ENCODE peak calls at places on chromosome X, in nine cellular contexts. One of them, this sample, is unnamed.

GRCh38 chrX:101685923-101686322 is 26.3 kb upstream of the ARMCX2 start:
- DNase-seq in CD4-positive, alpha-beta T cell: no peak
- DNase-seq in esophagus squamous epithelium: no peak
- DNase-seq in tibial nerve: no peak
- DNase-seq in left ventricle myocardium inferior: no peak
- DNase-seq in adrenal gland: no peak
- DNase-seq in breast epithelium: no peak
- DNase-seq in heart right ventricle: no peak
- DNase-seq in A673: no peak
- DNase-seq in this sample: no peak

GRCh38 chrX:46837543-46838481 is 969 bp downstream of the RP2 start:
- DNase-seq in A673: no peak
- DNase-seq in left ventricle myocardium inferior: no peak
- DNase-seq in CD4-positive, alpha-beta T cell: no peak
- DNase-seq in adrenal gland: no peak
- DNase-seq in esophagus squamous epithelium: no peak
- DNase-seq in breast epithelium: no peak
- DNase-seq in tibial nerve: no peak
- DNase-seq in heart right ventricle: no peak
- DNase-seq in this sample: no peak

GRCh38 chrX:70427360-70427759 is 4.2 kb downstream of the GDPD2 start:
- DNase-seq in esophagus squamous epithelium: no peak
- DNase-seq in A673: no peak
- DNase-seq in left ventricle myocardium inferior: no peak
- DNase-seq in breast epithelium: no peak
- DNase-seq in heart right ventricle: no peak
- DNase-seq in tibial nerve: no peak
- DNase-seq in CD4-positive, alpha-beta T cell: no peak
- DNase-seq in adrenal gland: no peak
- DNase-seq in this sample: no peak

GRCh38 chrX:107978707-107979307 is 3.4 kb downstream of the TEX13B start:
- DNase-seq in CD4-positive, alpha-beta T cell: no peak
- DNase-seq in A673: peak; percentile 37
- DNase-seq in left ventricle myocardium inferior: no peak
- DNase-seq in adrenal gland: no peak
- DNase-seq in tibial nerve: no peak
- DNase-seq in breast epithelium: no peak
- DNase-seq in esophagus squamous epithelium: no peak
- DNase-seq in heart right ventricle: no peak
- DNase-seq in this sample: no peak

GRCh38 chrX:66255359-66255967 is 91.4 kb downstream of the HEPH start:
- DNase-seq in CD4-positive, alpha-beta T cell: no peak
- DNase-seq in adrenal gland: no peak
- DNase-seq in tibial nerve: no peak
- DNase-seq in esophagus squamous epithelium: no peak
- DNase-seq in breast epithelium: no peak
- DNase-seq in A673: no peak
- DNase-seq in heart right ventricle: no peak
- DNase-seq in left ventricle myocardium inferior: no peak
- DNase-seq in this sample: no peak

GRCh38 chrX:72274526-72274925 is 2.5 kb downstream of the RPS4X start:
- DNase-seq in CD4-positive, alpha-beta T cell: no peak
- DNase-seq in tibial nerve: no peak
- DNase-seq in adrenal gland: no peak
- DNase-seq in breast epithelium: no peak
- DNase-seq in A673: no peak
- DNase-seq in left ventricle myocardium inferior: no peak
- DNase-seq in heart right ventricle: no peak
- DNase-seq in esophagus squamous epithelium: no peak
- DNase-seq in this sample: no peak

GRCh38 chrX:136747003-136747986 is 33.4 kb downstream of the ARHGEF6 start:
- DNase-seq in adrenal gland: no peak
- DNase-seq in tibial nerve: no peak
- DNase-seq in A673: no peak
- DNase-seq in CD4-positive, alpha-beta T cell: no peak
- DNase-seq in breast epithelium: no peak
- DNase-seq in left ventricle myocardium inferior: no peak
- DNase-seq in heart right ventricle: no peak
- DNase-seq in esophagus squamous epithelium: no peak
- DNase-seq in this sample: no peak

GRCh38 chrX:82692991-82693390 is 815.1 kb upstream of the POU3F4 start:
- DNase-seq in esophagus squamous epithelium: no peak
- DNase-seq in CD4-positive, alpha-beta T cell: no peak
- DNase-seq in breast epithelium: no peak
- DNase-seq in left ventricle myocardium inferior: no peak
- DNase-seq in tibial nerve: no peak
- DNase-seq in adrenal gland: no peak
- DNase-seq in heart right ventricle: no peak
- DNase-seq in A673: no peak
- DNase-seq in this sample: no peak

GRCh38 chrX:48590203-48591103 is 6.8 kb upstream of the WDR13 start:
- DNase-seq in breast epithelium: no peak
- DNase-seq in esophagus squamous epithelium: no peak
- DNase-seq in CD4-positive, alpha-beta T cell: no peak
- DNase-seq in heart right ventricle: no peak
- DNase-seq in adrenal gland: no peak
- DNase-seq in A673: no peak
- DNase-seq in tibial nerve: no peak
- DNase-seq in left ventricle myocardium inferior: no peak
- DNase-seq in this sample: no peak

GRCh38 chrX:57528670-57529255 is 63.0 kb upstream of the ZXDB start:
- DNase-seq in tibial nerve: no peak
- DNase-seq in A673: peak; percentile 8
- DNase-seq in CD4-positive, alpha-beta T cell: no peak
- DNase-seq in heart right ventricle: no peak
- DNase-seq in breast epithelium: no peak
- DNase-seq in esophagus squamous epithelium: no peak
- DNase-seq in left ventricle myocardium inferior: no peak
- DNase-seq in adrenal gland: no peak
- DNase-seq in this sample: no peak

GRCh38 chrX:102712216-102712966 is at the start of gene GPRASP2:
- DNase-seq in adrenal gland: peak; percentile 52
- DNase-seq in breast epithelium: peak; percentile 35
- DNase-seq in A673: peak; percentile 34
- DNase-seq in heart right ventricle: peak; percentile 56
- DNase-seq in CD4-positive, alpha-beta T cell: no peak
- DNase-seq in esophagus squamous epithelium: no peak
- DNase-seq in tibial nerve: no peak
- DNase-seq in left ventricle myocardium inferior: peak; percentile 60
- DNase-seq in this sample: no peak

GRCh38 chrX:43958529-43958928 is 14.7 kb downstream of the NDP start:
- DNase-seq in adrenal gland: peak; percentile 40
- DNase-seq in heart right ventricle: no peak
- DNase-seq in A673: peak; percentile 92
- DNase-seq in CD4-positive, alpha-beta T cell: peak; percentile 6
- DNase-seq in tibial nerve: no peak
- DNase-seq in breast epithelium: no peak
- DNase-seq in left ventricle myocardium inferior: no peak
- DNase-seq in esophagus squamous epithelium: no peak
- DNase-seq in this sample: no peak

GRCh38 chrX:140040397-140040796 is 75.1 kb upstream of the CXorf66 start:
- DNase-seq in breast epithelium: no peak
- DNase-seq in esophagus squamous epithelium: no peak
- DNase-seq in CD4-positive, alpha-beta T cell: no peak
- DNase-seq in adrenal gland: peak; percentile 42
- DNase-seq in A673: peak; percentile 52
- DNase-seq in left ventricle myocardium inferior: no peak
- DNase-seq in heart right ventricle: no peak
- DNase-seq in tibial nerve: no peak
- DNase-seq in this sample: no peak

GRCh38 chrX:140724337-140725105 is 15.0 kb downstream of the LINC00632 start:
- DNase-seq in adrenal gland: no peak
- DNase-seq in heart right ventricle: no peak
- DNase-seq in breast epithelium: no peak
- DNase-seq in left ventricle myocardium inferior: no peak
- DNase-seq in esophagus squamous epithelium: no peak
- DNase-seq in tibial nerve: no peak
- DNase-seq in CD4-positive, alpha-beta T cell: no peak
- DNase-seq in A673: no peak
- DNase-seq in this sample: no peak

GRCh38 chrX:85111347-85111746 is 107.7 kb downstream of the APOOL start:
- DNase-seq in heart right ventricle: no peak
- DNase-seq in adrenal gland: peak; percentile 15
- DNase-seq in tibial nerve: no peak
- DNase-seq in esophagus squamous epithelium: no peak
- DNase-seq in CD4-positive, alpha-beta T cell: no peak
- DNase-seq in breast epithelium: no peak
- DNase-seq in A673: peak; percentile 19
- DNase-seq in left ventricle myocardium inferior: no peak
- DNase-seq in this sample: no peak

GRCh38 chrX:30800901-30801300 is 88.2 kb downstream of the TAB3 start:
- DNase-seq in esophagus squamous epithelium: no peak
- DNase-seq in A673: no peak
- DNase-seq in CD4-positive, alpha-beta T cell: no peak
- DNase-seq in breast epithelium: no peak
- DNase-seq in tibial nerve: no peak
- DNase-seq in left ventricle myocardium inferior: no peak
- DNase-seq in heart right ventricle: no peak
- DNase-seq in adrenal gland: no peak
- DNase-seq in this sample: no peak
- H3K9me3 ChIP-seq in esophagus squamous epithelium: no peaks in the 10 kb centered on the region
- H3K9me3 ChIP-seq in A673: no peaks in the 10 kb centered on the region
- H3K9me3 ChIP-seq in CD4-positive, alpha-beta T cell: no peaks in the 10 kb centered on the region
- H3K9me3 ChIP-seq in breast epithelium: no peaks in the 10 kb centered on the region
- H3K9me3 ChIP-seq in tibial nerve: no peaks in the 10 kb centered on the region
- H3K9me3 ChIP-seq in left ventricle myocardium inferior: no peaks in the 10 kb centered on the region
- H3K9me3 ChIP-seq in heart right ventricle: no peaks in the 10 kb centered on the region
- H3K9me3 ChIP-seq in adrenal gland: no peaks in the 10 kb centered on the region
- H3K9me3 ChIP-seq in this sample: no peaks in the 10 kb centered on the region

GRCh38 chrX:155070975-155071693 is at the start of the genes BRCC3, CMC4 and MTCP1:
- DNase-seq in adrenal gland: peak; percentile 80
- DNase-seq in heart right ventricle: peak; percentile 84
- DNase-seq in CD4-positive, alpha-beta T cell: peak; percentile 58
- DNase-seq in tibial nerve: peak; percentile 42
- DNase-seq in esophagus squamous epithelium: peak; percentile 38
- DNase-seq in breast epithelium: peak; percentile 62
- DNase-seq in A673: peak; percentile 84
- DNase-seq in left ventricle myocardium inferior: peak; percentile 79
- DNase-seq in this sample: peak; percentile 28

GRCh38 chrX:155069414-155069813 is 1.5 kb downstream of the CMC4 start:
- DNase-seq in CD4-positive, alpha-beta T cell: no peak
- DNase-seq in breast epithelium: no peak
- DNase-seq in left ventricle myocardium inferior: no peak
- DNase-seq in heart right ventricle: no peak
- DNase-seq in esophagus squamous epithelium: no peak
- DNase-seq in A673: no peak
- DNase-seq in tibial nerve: no peak
- DNase-seq in adrenal gland: no peak
- DNase-seq in this sample: no peak

GRCh38 chrX:155070663-155070974 is 317 bp downstream of the CMC4 start:
- DNase-seq in CD4-positive, alpha-beta T cell: no peak
- DNase-seq in adrenal gland: no peak
- DNase-seq in tibial nerve: no peak
- DNase-seq in esophagus squamous epithelium: no peak
- DNase-seq in heart right ventricle: no peak
- DNase-seq in breast epithelium: no peak
- DNase-seq in left ventricle myocardium inferior: no peak
- DNase-seq in A673: no peak
- DNase-seq in this sample: no peak

GRCh38 chrX:155070038-155070437 is 898 bp downstream of the CMC4 start:
- DNase-seq in tibial nerve: no peak
- DNase-seq in adrenal gland: no peak
- DNase-seq in CD4-positive, alpha-beta T cell: no peak
- DNase-seq in esophagus squamous epithelium: no peak
- DNase-seq in A673: no peak
- DNase-seq in left ventricle myocardium inferior: no peak
- DNase-seq in breast epithelium: no peak
- DNase-seq in heart right ventricle: no peak
- DNase-seq in this sample: no peak

GRCh38 chrX:155068165-155068564 is 2.8 kb downstream of the CMC4 start:
- DNase-seq in breast epithelium: no peak
- DNase-seq in heart right ventricle: no peak
- DNase-seq in tibial nerve: no peak
- DNase-seq in A673: no peak
- DNase-seq in left ventricle myocardium inferior: no peak
- DNase-seq in CD4-positive, alpha-beta T cell: no peak
- DNase-seq in esophagus squamous epithelium: no peak
- DNase-seq in adrenal gland: peak; percentile 42
- DNase-seq in this sample: no peak
- H3K27me3 ChIP-seq in breast epithelium: no peaks in the 10 kb centered on the region
- H3K27me3 ChIP-seq in heart right ventricle: no peaks in the 10 kb centered on the region
- H3K27me3 ChIP-seq in tibial nerve: no peaks in the 10 kb centered on the region
- H3K27me3 ChIP-seq in A673: no peaks in the 10 kb centered on the region
- H3K27me3 ChIP-seq in left ventricle myocardium inferior: no peaks in the 10 kb centered on the region
- H3K27me3 ChIP-seq in CD4-positive, alpha-beta T cell: no peaks in the 10 kb centered on the region
- H3K27me3 ChIP-seq in esophagus squamous epithelium: no peaks in the 10 kb centered on the region
- H3K27me3 ChIP-seq in adrenal gland: no peaks in the 10 kb centered on the region
- H3K27me3 ChIP-seq in this sample: no peaks in the 10 kb centered on the region

GRCh38 chrX:21725916-21726315 is 32.0 kb downstream of the SMPX start:
- DNase-seq in esophagus squamous epithelium: no peak
- DNase-seq in A673: no peak
- DNase-seq in left ventricle myocardium inferior: no peak
- DNase-seq in breast epithelium: no peak
- DNase-seq in tibial nerve: no peak
- DNase-seq in adrenal gland: no peak
- DNase-seq in heart right ventricle: no peak
- DNase-seq in CD4-positive, alpha-beta T cell: no peak
- DNase-seq in this sample: no peak

GRCh38 chrX:21721175-21721574 is 36.7 kb downstream of the SMPX start:
- DNase-seq in adrenal gland: no peak
- DNase-seq in breast epithelium: no peak
- DNase-seq in tibial nerve: no peak
- DNase-seq in esophagus squamous epithelium: no peak
- DNase-seq in A673: no peak
- DNase-seq in left ventricle myocardium inferior: no peak
- DNase-seq in CD4-positive, alpha-beta T cell: no peak
- DNase-seq in heart right ventricle: no peak
- DNase-seq in this sample: no peak

GRCh38 chrX:21725498-21725897 is 32.4 kb downstream of the SMPX start:
- DNase-seq in breast epithelium: no peak
- DNase-seq in CD4-positive, alpha-beta T cell: no peak
- DNase-seq in adrenal gland: no peak
- DNase-seq in A673: peak; percentile 34
- DNase-seq in heart right ventricle: no peak
- DNase-seq in left ventricle myocardium inferior: no peak
- DNase-seq in tibial nerve: no peak
- DNase-seq in esophagus squamous epithelium: no peak
- DNase-seq in this sample: no peak

GRCh38 chrX:21723814-21724213 is 34.1 kb downstream of the SMPX start:
- DNase-seq in tibial nerve: no peak
- DNase-seq in breast epithelium: no peak
- DNase-seq in CD4-positive, alpha-beta T cell: no peak
- DNase-seq in esophagus squamous epithelium: no peak
- DNase-seq in left ventricle myocardium inferior: no peak
- DNase-seq in A673: peak; percentile 34
- DNase-seq in heart right ventricle: no peak
- DNase-seq in adrenal gland: no peak
- DNase-seq in this sample: no peak

GRCh38 chrX:21723097-21723496 is 34.8 kb downstream of the SMPX start:
- DNase-seq in left ventricle myocardium inferior: no peak
- DNase-seq in esophagus squamous epithelium: no peak
- DNase-seq in tibial nerve: no peak
- DNase-seq in A673: peak; percentile 5
- DNase-seq in heart right ventricle: no peak
- DNase-seq in adrenal gland: no peak
- DNase-seq in breast epithelium: no peak
- DNase-seq in CD4-positive, alpha-beta T cell: no peak
- DNase-seq in this sample: no peak
- TF ChIP-seq CTCF in left ventricle myocardium inferior: no peak
- TF ChIP-seq CTCF in esophagus squamous epithelium: no peak
- TF ChIP-seq CTCF in tibial nerve: no peak
- TF ChIP-seq CTCF in A673: no peak
- TF ChIP-seq CTCF in heart right ventricle: no peak
- TF ChIP-seq CTCF in adrenal gland: no peak
- TF ChIP-seq CTCF in breast epithelium: no peak
- TF ChIP-seq CTCF in CD4-positive, alpha-beta T cell: no peak
- TF ChIP-seq CTCF in this sample: no peak

GRCh38 chrX:154365052-154365600 is 9.3 kb downstream of the FLNA start:
- DNase-seq in tibial nerve: no peak
- DNase-seq in adrenal gland: no peak
- DNase-seq in CD4-positive, alpha-beta T cell: no peak
- DNase-seq in esophagus squamous epithelium: no peak
- DNase-seq in A673: no peak
- DNase-seq in left ventricle myocardium inferior: no peak
- DNase-seq in heart right ventricle: peak; percentile 17
- DNase-seq in breast epithelium: no peak
- DNase-seq in this sample: no peak
- H3K9me3 ChIP-seq in tibial nerve: no peaks in the 10 kb centered on the region
- H3K9me3 ChIP-seq in adrenal gland: no peaks in the 10 kb centered on the region
- H3K9me3 ChIP-seq in CD4-positive, alpha-beta T cell: no peaks in the 10 kb centered on the region
- H3K9me3 ChIP-seq in esophagus squamous epithelium: no peaks in the 10 kb centered on the region
- H3K9me3 ChIP-seq in A673: no peaks in the 10 kb centered on the region
- H3K9me3 ChIP-seq in left ventricle myocardium inferior: no peaks in the 10 kb centered on the region
- H3K9me3 ChIP-seq in heart right ventricle: no peaks in the 10 kb centered on the region
- H3K9me3 ChIP-seq in breast epithelium: no peaks in the 10 kb centered on the region
- H3K9me3 ChIP-seq in this sample: no peaks in the 10 kb centered on the region